ENCODE peak calls at places on chromosomes 4 and X, in six cellular contexts. U is T-helper 1 cell; N is foreskin melanocyte; G is CD4-positive, alpha-beta T cell; Q is LoVo; L is left lung. A is an unnamed sample.
A peak's percentile ranks its signal among the peaks of the same experiment; 100 is the strongest.

GRCh38 chr4:185730387-185730786 is 81.6 kb downstream of the SORBS2 start:
- DNase-seq in U (no peak), N (no peak), G (no peak), Q (no peak), L (no peak), A (no peak)

GRCh38 chr4:39083164-39083563 is 21.1 kb downstream of the KLHL5 start:
- DNase-seq in U (no peak), N (no peak), G (no peak), Q (no peak), L (no peak), A (no peak)

GRCh38 chrX:49995795-49996455 is 73.5 kb downstream of the CLCN5 start:
- DNase-seq in U (no peak), N (no peak), G (no peak), Q (no peak), L (no peak), A (no peak)

GRCh38 chr4:55410431-55410830 is 14.7 kb downstream of the TMEM165 start:
- DNase-seq in U (no peak), N (no peak), G (no peak), Q (no peak), L (no peak), A (no peak)

GRCh38 chr4:82643994-82644730 is 82.4 kb upstream of the TMEM150C start:
- DNase-seq in U (no peak), N (peak; percentile 22), G (no peak), Q (no peak), L (no peak), A (no peak)

GRCh38 chr4:183563874-183564273 is 59.0 kb downstream of the ING2 start:
- DNase-seq in U (no peak), N (no peak), G (no peak), Q (peak; percentile 16), L (no peak), A (no peak)

GRCh38 chrX:110786486-110786885 is 9.1 kb downstream of the CHRDL1 start:
- DNase-seq in U (no peak), N (no peak), G (no peak), Q (no peak), L (no peak), A (no peak)

GRCh38 chr4:145034727-145035211 is 63.2 kb downstream of the ANAPC10 start:
- DNase-seq in U (no peak), N (no peak), G (no peak), Q (peak; percentile 2), L (no peak), A (no peak)

GRCh38 chr4:4866833-4867744 is 7.6 kb downstream of the MSX1 start:
- DNase-seq in U (no peak), N (no peak), G (no peak), Q (no peak), L (no peak), A (no peak)

GRCh38 chr4:182265881-182266280 is 22.7 kb downstream of the TENM3 start:
- DNase-seq in U (no peak), N (no peak), G (no peak), Q (no peak), L (no peak), A (no peak)

GRCh38 chr4:60814549-60814948 is 385.6 kb upstream of the ADGRL3 start:
- DNase-seq in U (no peak), N (no peak), G (no peak), Q (no peak), L (no peak), A (no peak)

GRCh38 chrX:8815460-8816065 is 14.4 kb upstream of the FAM9A start:
- DNase-seq in U (no peak), N (no peak), G (no peak), Q (peak; percentile 0), L (no peak), A (no peak)

GRCh38 chrX:22124098-22124497 is 92.0 kb downstream of the PHEX start:
- DNase-seq in U (no peak), N (no peak), G (no peak), Q (no peak), L (no peak), A (no peak)

GRCh38 chr4:74370912-74371311 is 6.0 kb downstream of the EREG start:
- DNase-seq in U (no peak), N (peak; percentile 38), G (no peak), Q (peak; percentile 77), L (no peak), A (no peak)

GRCh38 chrX:119622356-119623232 is 16.4 kb upstream of the NKRF start:
- DNase-seq in U (no peak), N (no peak), G (no peak), Q (no peak), L (no peak), A (no peak)

GRCh38 chr4:108596389-108596788 is 24.0 kb upstream of the RPL34 start:
- DNase-seq in U (no peak), N (no peak), G (no peak), Q (no peak), L (no peak), A (no peak)

GRCh38 chrX:139766545-139766983 is 58.6 kb upstream of the MCF2 start:
- DNase-seq in U (no peak), N (no peak), G (no peak), Q (no peak), L (no peak), A (no peak)

GRCh38 chr4:65943076-65943475 is 272.8 kb upstream of the EPHA5 start:
- DNase-seq in U (no peak), N (peak; percentile 70), G (no peak), Q (peak; percentile 66), L (no peak), A (no peak)

GRCh38 chr4:53676402-53676871 is 85.2 kb upstream of the LNX1 start:
- DNase-seq in U (no peak), N (no peak), G (no peak), Q (no peak), L (no peak), A (no peak)

GRCh38 chrX:53281321-53281822 is at the start of gene IQSEC2:
- DNase-seq in U (no peak), N (peak; percentile 51), G (no peak), Q (peak; percentile 70), L (peak; percentile 89), A (no peak)

GRCh38 chr4:154344686-154345085 is 146.9 kb downstream of the DCHS2 start:
- DNase-seq in U (no peak), N (no peak), G (no peak), Q (no peak), L (no peak), A (no peak)

GRCh38 chrX:54530358-54530900 is 410 bp downstream of the GNL3L start:
- DNase-seq in U (no peak), N (no peak), G (peak; percentile 2), Q (no peak), L (no peak), A (no peak)

GRCh38 chr4:139550724-139551429 is 5.1 kb downstream of the SETD7 start:
- DNase-seq in U (no peak), N (no peak), G (no peak), Q (no peak), L (no peak), A (no peak)